ENCODE peak calls at places on chromosomes 16 and 17, in four cellular contexts. One of them, this sample, is unnamed.

GRCh38 chr17:82791532-82791931 is 39.7 kb downstream of the TBCD start:
- DNase-seq in ovary: no peak
- DNase-seq in K562: no peak
- DNase-seq in tibial nerve: no peak
- DNase-seq in this sample: no peak

GRCh38 chr17:42548070-42548837 is 4.5 kb upstream of the HSD17B1 start:
- DNase-seq in ovary: peak; percentile 77
- DNase-seq in K562: no peak
- DNase-seq in tibial nerve: no peak
- DNase-seq in this sample: peak; percentile 94

GRCh38 chr17:56424005-56424404 is 169.5 kb upstream of the NOG start:
- DNase-seq in ovary: no peak
- DNase-seq in K562: no peak
- DNase-seq in tibial nerve: no peak
- DNase-seq in this sample: no peak

GRCh38 chr16:86585821-86586611 is 7.7 kb downstream of the FOXL1 start:
- DNase-seq in ovary: no peak
- DNase-seq in K562: no peak
- DNase-seq in tibial nerve: no peak
- DNase-seq in this sample: no peak

GRCh38 chr17:2926019-2926650 is 129.9 kb downstream of the RAP1GAP2 start:
- DNase-seq in ovary: no peak
- DNase-seq in K562: no peak
- DNase-seq in tibial nerve: no peak
- DNase-seq in this sample: no peak

GRCh38 chr17:30323262-30323894 is 10.5 kb downstream of the TMIGD1 start:
- DNase-seq in ovary: no peak
- DNase-seq in K562: no peak
- DNase-seq in tibial nerve: no peak
- DNase-seq in this sample: no peak

GRCh38 chr17:75601057-75601987 is 13.7 kb downstream of the MYO15B start:
- DNase-seq in ovary: peak; percentile 46
- DNase-seq in K562: peak; percentile 85
- DNase-seq in tibial nerve: peak; percentile 47
- DNase-seq in this sample: peak; percentile 74

GRCh38 chr16:578870-579405 is 9.2 kb downstream of the PIGQ start:
- DNase-seq in ovary: peak; percentile 66
- DNase-seq in K562: peak; percentile 86
- DNase-seq in tibial nerve: peak; percentile 51
- DNase-seq in this sample: peak; percentile 85

GRCh38 chr17:80719449-80719848 is 174.8 kb downstream of the RPTOR start:
- DNase-seq in ovary: no peak
- DNase-seq in K562: no peak
- DNase-seq in tibial nerve: no peak
- DNase-seq in this sample: no peak

GRCh38 chr16:17591655-17592405 is 121.1 kb upstream of the XYLT1 start:
- DNase-seq in ovary: no peak
- DNase-seq in K562: no peak
- DNase-seq in tibial nerve: no peak
- DNase-seq in this sample: no peak

GRCh38 chr17:42252528-42253172 is 23.5 kb downstream of the STAT5B start:
- DNase-seq in ovary: no peak
- DNase-seq in K562: no peak
- DNase-seq in tibial nerve: no peak
- DNase-seq in this sample: no peak

GRCh38 chr17:74452027-74452840 is 14.2 kb upstream of the CD300A start:
- DNase-seq in ovary: no peak
- DNase-seq in K562: no peak
- DNase-seq in tibial nerve: no peak
- DNase-seq in this sample: no peak

GRCh38 chr16:85444879-85445778 is 168.0 kb upstream of the GSE1 start:
- DNase-seq in ovary: no peak
- DNase-seq in K562: no peak
- DNase-seq in tibial nerve: no peak
- DNase-seq in this sample: peak; percentile 56

GRCh38 chr16:57091200-57091989 is 988 bp upstream of the CPNE2 start:
- DNase-seq in ovary: peak; percentile 62
- DNase-seq in K562: no peak
- DNase-seq in tibial nerve: peak; percentile 41
- DNase-seq in this sample: peak; percentile 33

GRCh38 chr16:11528053-11528452 is 58.7 kb downstream of the LITAF start:
- DNase-seq in ovary: no peak
- DNase-seq in K562: no peak
- DNase-seq in tibial nerve: no peak
- DNase-seq in this sample: no peak

GRCh38 chr17:65593092-65593869 is 31.8 kb upstream of the AXIN2 start:
- DNase-seq in ovary: no peak
- DNase-seq in K562: no peak
- DNase-seq in tibial nerve: no peak
- DNase-seq in this sample: no peak

GRCh38 chr17:76200354-76200753 is 39.9 kb downstream of the RNF157 start:
- DNase-seq in ovary: no peak
- DNase-seq in K562: no peak
- DNase-seq in tibial nerve: no peak
- DNase-seq in this sample: no peak

GRCh38 chr16:3793161-3793576 is 75.8 kb upstream of the TRAP1 start:
- DNase-seq in ovary: peak; percentile 64
- DNase-seq in K562: peak; percentile 13
- DNase-seq in tibial nerve: peak; percentile 17
- DNase-seq in this sample: no peak

GRCh38 chr17:61731330-61731729 is 132.0 kb downstream of the BRIP1 start:
- DNase-seq in ovary: no peak
- DNase-seq in K562: no peak
- DNase-seq in tibial nerve: no peak
- DNase-seq in this sample: no peak

GRCh38 chr17:72090108-72090507 is 30.7 kb upstream of the SOX9 start:
- DNase-seq in ovary: no peak
- DNase-seq in K562: no peak
- DNase-seq in tibial nerve: no peak
- DNase-seq in this sample: no peak

GRCh38 chr17:78325076-78325712 is 34.7 kb downstream of the SOCS3 start:
- DNase-seq in ovary: no peak
- DNase-seq in K562: no peak
- DNase-seq in tibial nerve: no peak
- DNase-seq in this sample: no peak

GRCh38 chr17:16417896-16418683 is 2.7 kb downstream of the TRPV2 start:
- DNase-seq in ovary: no peak
- DNase-seq in K562: peak; percentile 3
- DNase-seq in tibial nerve: no peak
- DNase-seq in this sample: no peak

GRCh38 chr17:39080416-39081179 is 70.8 kb downstream of the PLXDC1 start:
- DNase-seq in ovary: no peak
- DNase-seq in K562: no peak
- DNase-seq in tibial nerve: no peak
- DNase-seq in this sample: no peak
- TF ChIP-seq POLR2A in ovary: no peak
- TF ChIP-seq POLR2A in K562: no peak
- TF ChIP-seq POLR2A in tibial nerve: no peak
- TF ChIP-seq POLR2A in this sample: no peak

GRCh38 chr16:73037331-73037745 is 10.6 kb downstream of the ZFHX3 start:
- DNase-seq in ovary: no peak
- DNase-seq in K562: peak; percentile 19
- DNase-seq in tibial nerve: no peak
- DNase-seq in this sample: peak; percentile 54

GRCh38 chr16:73040735-73041402 is 7.1 kb downstream of the ZFHX3 start:
- DNase-seq in ovary: no peak
- DNase-seq in K562: no peak
- DNase-seq in tibial nerve: no peak
- DNase-seq in this sample: no peak

GRCh38 chr16:73036074-73036826 is 11.7 kb downstream of the ZFHX3 start:
- DNase-seq in ovary: no peak
- DNase-seq in K562: no peak
- DNase-seq in tibial nerve: no peak
- DNase-seq in this sample: no peak

GRCh38 chr16:73040136-73040535 is 7.8 kb downstream of the ZFHX3 start:
- DNase-seq in ovary: no peak
- DNase-seq in K562: no peak
- DNase-seq in tibial nerve: no peak
- DNase-seq in this sample: no peak

DNA sequence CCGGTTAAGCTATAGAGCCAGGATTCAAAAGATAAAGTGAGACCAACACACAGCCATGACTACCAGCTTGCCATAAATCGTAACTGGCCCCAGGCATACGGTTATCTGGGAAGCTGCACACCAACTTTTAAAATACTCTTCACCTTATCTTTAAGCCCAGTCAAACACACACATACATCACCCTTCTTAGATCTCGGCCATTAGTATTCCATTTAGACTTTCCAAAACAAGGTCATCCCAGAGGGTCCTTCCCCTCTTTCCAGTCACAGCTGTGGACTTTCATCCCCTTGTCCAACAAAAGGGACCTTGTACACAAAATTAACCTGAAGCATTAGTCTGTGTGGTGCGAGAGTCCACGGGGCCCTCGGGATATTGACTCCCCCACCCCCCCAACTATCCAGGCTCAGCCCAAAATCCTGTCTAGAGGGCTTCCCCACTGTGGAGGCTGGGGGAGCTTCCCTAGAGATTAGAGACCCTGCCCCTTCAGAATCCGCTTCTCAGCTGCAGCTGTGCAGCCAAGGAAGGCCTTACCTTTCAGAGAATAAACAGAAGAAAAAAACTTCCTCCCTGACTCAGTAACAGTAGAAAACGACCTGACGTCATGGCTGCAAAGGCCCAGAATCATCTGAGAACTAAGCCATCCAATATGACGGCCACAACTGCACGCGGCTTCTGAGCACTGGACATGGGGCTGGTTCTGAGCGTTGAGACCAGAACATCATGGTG is 9.9 kb downstream of the ZFHX3 start:
- DNase-seq in ovary: no peak
- DNase-seq in K562: peak; percentile 69
- DNase-seq in tibial nerve: no peak
- DNase-seq in this sample: no peak
- H3K4me1 ChIP-seq in ovary: peaks cover 4% of the 10 kb centered on the region
- H3K4me1 ChIP-seq in K562: peaks cover 3% of the 10 kb centered on the region
- H3K4me1 ChIP-seq in tibial nerve: peaks cover 10% of the 10 kb centered on the region
- H3K4me1 ChIP-seq in this sample: peaks cover 70% of the 10 kb centered on the region

DNA sequence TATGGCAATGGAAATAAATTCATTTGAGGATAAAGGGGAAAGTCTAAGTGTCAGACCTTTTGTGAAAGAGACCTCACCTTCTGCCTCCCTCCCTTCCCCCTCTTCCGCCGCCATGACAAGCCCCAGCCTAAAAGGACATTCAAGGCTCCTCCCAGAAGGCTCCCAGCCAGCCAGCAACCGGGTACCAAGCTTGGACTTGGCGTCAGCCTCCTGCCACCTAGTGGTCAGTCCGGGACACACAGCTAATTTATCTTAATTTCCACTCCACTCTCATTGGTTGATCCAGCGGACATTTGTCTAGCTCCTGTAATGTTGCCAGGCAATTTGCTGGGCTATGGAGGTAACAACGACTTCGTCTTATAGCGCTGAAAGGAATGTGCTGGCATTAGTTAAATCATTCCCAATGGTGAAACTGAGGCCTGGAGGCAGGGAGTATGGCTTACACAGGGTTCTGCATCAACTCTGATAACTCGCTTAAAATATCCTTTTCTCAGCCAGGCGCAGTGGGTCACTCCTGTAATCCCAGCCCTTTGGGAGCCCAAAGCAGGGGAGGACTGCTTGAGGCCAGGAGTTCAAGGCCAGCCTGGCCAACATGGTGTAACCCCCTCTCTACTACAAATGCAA is 19.3 kb upstream of the CLEC3A start:
- DNase-seq in ovary: peak; percentile 81
- DNase-seq in K562: peak; percentile 83
- DNase-seq in tibial nerve: peak; percentile 56
- DNase-seq in this sample: peak; percentile 73
- TF ChIP-seq EP300 in ovary: no peak
- TF ChIP-seq EP300 in K562: no peak
- TF ChIP-seq EP300 in tibial nerve: no peak
- TF ChIP-seq EP300 in this sample: no peak

GRCh38 chr16:51228097-51228659 is 77.1 kb upstream of the SALL1 start:
- DNase-seq in ovary: no peak
- DNase-seq in K562: no peak
- DNase-seq in tibial nerve: no peak
- DNase-seq in this sample: no peak
- TF ChIP-seq POLR2A in ovary: no peak
- TF ChIP-seq POLR2A in K562: no peak
- TF ChIP-seq POLR2A in tibial nerve: no peak
- TF ChIP-seq POLR2A in this sample: no peak

GRCh38 chr16:81799138-81799504 is 20.0 kb downstream of the PLCG2 start:
- DNase-seq in ovary: no peak
- DNase-seq in K562: no peak
- DNase-seq in tibial nerve: no peak
- DNase-seq in this sample: no peak

GRCh38 chr16:81796585-81797346 is 17.7 kb downstream of the PLCG2 start:
- DNase-seq in ovary: no peak
- DNase-seq in K562: no peak
- DNase-seq in tibial nerve: no peak
- DNase-seq in this sample: no peak

GRCh38 chr16:81797443-81797842 is 18.4 kb downstream of the PLCG2 start:
- DNase-seq in ovary: no peak
- DNase-seq in K562: no peak
- DNase-seq in tibial nerve: no peak
- DNase-seq in this sample: no peak

GRCh38 chr16:81796035-81796434 is 16.9 kb downstream of the PLCG2 start:
- DNase-seq in ovary: no peak
- DNase-seq in K562: no peak
- DNase-seq in tibial nerve: no peak
- DNase-seq in this sample: no peak

DNA sequence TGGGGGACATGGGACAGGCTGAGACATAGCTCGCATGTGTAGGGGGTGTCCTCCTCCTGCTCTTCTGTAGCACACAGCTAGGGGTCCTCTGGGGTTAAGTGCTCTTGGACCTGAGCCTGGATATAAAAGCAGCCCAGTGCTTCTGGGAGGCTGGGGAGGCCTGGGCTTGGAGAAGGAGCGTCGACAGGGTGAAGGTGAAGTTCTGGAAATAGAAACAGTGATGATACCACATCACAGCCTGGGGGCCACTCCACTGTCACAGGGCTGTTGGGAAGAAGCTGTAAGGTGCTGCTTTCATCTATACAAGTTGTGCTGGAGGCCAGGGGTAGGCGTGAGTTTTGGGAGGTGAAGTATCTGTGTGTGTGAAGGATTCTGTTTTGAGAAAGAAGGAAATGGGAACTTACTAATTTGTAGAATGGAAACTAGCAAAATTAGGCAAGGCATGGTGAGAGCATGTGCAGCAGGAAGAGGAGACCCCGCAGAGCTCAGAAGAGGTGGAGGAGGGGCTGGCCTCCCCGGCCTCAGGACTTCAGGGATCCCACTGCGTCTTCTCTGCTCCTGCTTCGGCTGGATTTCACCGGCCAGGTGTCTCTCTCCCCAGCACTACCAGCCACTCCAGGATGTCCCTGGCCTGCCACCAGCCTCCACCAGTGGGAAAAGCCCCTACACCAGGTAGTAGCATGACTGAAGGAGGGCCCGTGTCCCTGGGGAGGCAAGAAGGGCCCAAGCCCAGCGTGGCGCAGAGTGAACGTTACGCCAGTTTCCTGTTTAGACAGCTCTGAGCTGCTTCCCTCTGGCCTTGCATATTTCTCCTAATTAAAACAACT is 19.4 kb downstream of the PLCG2 start:
- DNase-seq in ovary: no peak
- DNase-seq in K562: no peak
- DNase-seq in tibial nerve: no peak
- DNase-seq in this sample: no peak
- H3K4me1 ChIP-seq in ovary: no peaks in the 10 kb centered on the region
- H3K4me1 ChIP-seq in K562: no peaks in the 10 kb centered on the region
- H3K4me1 ChIP-seq in tibial nerve: peaks cover 10% of the 10 kb centered on the region
- H3K4me1 ChIP-seq in this sample: peaks cover 15% of the 10 kb centered on the region

This sample was measured in stomach.